ENCODE peak calls at places on chromosomes 5 and 9, in eight cellular contexts. X is OCI-LY7, D is progenitor cell of endocrine pancreas, Z is IMR-90, G is mesothelial cell of epicardium, M is astrocyte of the spinal cord, J is HCT116, Q is GM06990. F is an unnamed sample.

GRCh38 chr5:147234825-147235635 is at the start of gene STK32A:
- DNase-seq in X (no peak), D (peak; percentile 53), Z (no peak), G (peak; percentile 63), M (peak; percentile 52), J (no peak), Q (no peak), F (no peak)

GRCh38 chr9:72579190-72579589 is 57.8 kb downstream of the TMC1 start:
- DNase-seq in X (no peak), D (no peak), Z (peak; percentile 63), G (no peak), M (peak; percentile 60), J (peak; percentile 69), Q (no peak), F (no peak)

GRCh38 chr9:73042155-73042554 is 89.3 kb upstream of the ALDH1A1 start:
- DNase-seq in X (no peak), D (no peak), Z (no peak), G (no peak), M (no peak), J (no peak), Q (no peak), F (no peak)

GRCh38 chr9:136628287-136628686 is 34.4 kb upstream of the EGFL7 start:
- DNase-seq in X (no peak), D (no peak), Z (no peak), G (no peak), M (no peak), J (no peak), Q (no peak), F (no peak)

GRCh38 chr5:127061956-127062355 is 11.3 kb downstream of the C5orf63 start:
- DNase-seq in X (no peak), D (no peak), Z (no peak), G (no peak), M (peak; percentile 56), J (no peak), Q (no peak), F (no peak)

GRCh38 chr9:124716795-124717194 is 54.3 kb downstream of the NR6A1 start:
- DNase-seq in X (no peak), D (no peak), Z (peak; percentile 76), G (no peak), M (peak; percentile 46), J (peak; percentile 64), Q (no peak), F (no peak)

GRCh38 chr5:41334758-41335157 is 121.4 kb upstream of the C6 start:
- DNase-seq in X (no peak), D (no peak), Z (peak; percentile 36), G (no peak), M (peak; percentile 19), J (no peak), Q (no peak), F (no peak)

GRCh38 chr5:310941-311434 is 10.5 kb upstream of the AHRR start:
- DNase-seq in X (no peak), D (no peak), Z (peak; percentile 65), G (no peak), M (peak; percentile 40), J (no peak), Q (no peak), F (no peak)

GRCh38 chr9:37040508-37041127 is 6.5 kb upstream of the PAX5 start:
- DNase-seq in X (peak; percentile 51), D (no peak), Z (no peak), G (no peak), M (no peak), J (no peak), Q (no peak), F (no peak)

GRCh38 chr5:169067641-169068316 is 233.2 kb downstream of the SLIT3 start:
- DNase-seq in X (no peak), D (no peak), Z (no peak), G (no peak), M (no peak), J (no peak), Q (no peak), F (no peak)

GRCh38 chr5:78984611-78985406 is at the start of gene ARSB:
- DNase-seq in X (peak; percentile 88), D (peak; percentile 83), Z (peak; percentile 77), G (peak; percentile 87), M (peak; percentile 89), J (peak; percentile 48), Q (peak; percentile 91), F (peak; percentile 31)
- TF ChIP-seq CTCF in X (peak; percentile 33), D (peak; percentile 43), Z (peak; percentile 31), G (no peak), M (peak; percentile 46), J (no peak), Q (no peak), F (peak; percentile 15)

DNA sequence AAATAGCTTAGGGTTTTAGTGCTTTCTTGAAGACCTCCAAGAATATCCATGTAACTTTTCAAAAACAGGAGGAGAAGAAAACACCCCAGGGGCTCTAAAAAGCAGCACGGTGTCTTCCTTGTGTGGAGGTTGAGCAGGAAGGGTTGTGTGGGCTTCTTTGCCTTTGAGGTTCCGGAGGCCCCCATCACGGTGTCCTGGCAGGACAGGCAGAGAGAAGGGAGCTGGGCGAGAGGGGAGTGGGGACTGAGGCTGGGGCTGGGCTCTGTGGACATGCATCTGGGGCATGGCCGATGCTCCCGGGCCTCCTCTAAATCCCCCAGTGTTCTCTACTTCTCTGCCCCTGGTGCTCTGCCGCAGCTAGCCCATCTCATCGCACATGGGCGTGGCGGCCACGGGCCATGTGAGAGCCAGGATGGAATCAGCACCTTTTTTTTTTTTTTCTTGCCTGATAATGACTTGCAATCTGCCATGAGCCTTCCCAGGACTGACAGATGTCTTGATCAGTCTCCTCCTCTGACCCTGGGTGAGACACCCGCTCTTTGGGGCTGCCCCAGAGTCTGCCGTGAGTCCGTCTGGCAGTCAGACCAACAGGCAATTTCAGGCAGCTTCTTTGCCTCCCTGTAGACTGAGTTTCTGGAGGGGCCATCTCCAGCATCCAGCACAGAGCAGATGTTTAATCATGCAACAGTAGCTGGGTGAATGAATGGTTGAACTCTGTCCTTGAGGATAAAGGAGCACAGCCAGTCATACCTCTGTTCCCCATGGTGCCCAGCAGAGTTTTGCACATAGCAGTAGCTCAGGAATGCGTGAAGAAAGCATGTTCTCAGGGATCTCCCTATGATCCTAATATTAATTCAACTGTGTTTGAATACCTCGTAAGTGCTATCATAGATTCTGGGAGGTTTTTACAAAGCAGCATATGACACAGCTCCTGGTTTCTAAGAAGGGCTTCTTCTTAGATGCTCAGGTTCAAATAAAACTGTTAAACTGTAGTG is 12.1 kb downstream of the CXCL14 start:
- DNase-seq in X (no peak), D (no peak), Z (no peak), G (no peak), M (no peak), J (no peak), Q (no peak), F (no peak)
- TF ChIP-seq CTCF in X (peak; percentile 4), D (no peak), Z (no peak), G (peak; percentile 8), M (no peak), J (no peak), Q (no peak), F (no peak)

DNA sequence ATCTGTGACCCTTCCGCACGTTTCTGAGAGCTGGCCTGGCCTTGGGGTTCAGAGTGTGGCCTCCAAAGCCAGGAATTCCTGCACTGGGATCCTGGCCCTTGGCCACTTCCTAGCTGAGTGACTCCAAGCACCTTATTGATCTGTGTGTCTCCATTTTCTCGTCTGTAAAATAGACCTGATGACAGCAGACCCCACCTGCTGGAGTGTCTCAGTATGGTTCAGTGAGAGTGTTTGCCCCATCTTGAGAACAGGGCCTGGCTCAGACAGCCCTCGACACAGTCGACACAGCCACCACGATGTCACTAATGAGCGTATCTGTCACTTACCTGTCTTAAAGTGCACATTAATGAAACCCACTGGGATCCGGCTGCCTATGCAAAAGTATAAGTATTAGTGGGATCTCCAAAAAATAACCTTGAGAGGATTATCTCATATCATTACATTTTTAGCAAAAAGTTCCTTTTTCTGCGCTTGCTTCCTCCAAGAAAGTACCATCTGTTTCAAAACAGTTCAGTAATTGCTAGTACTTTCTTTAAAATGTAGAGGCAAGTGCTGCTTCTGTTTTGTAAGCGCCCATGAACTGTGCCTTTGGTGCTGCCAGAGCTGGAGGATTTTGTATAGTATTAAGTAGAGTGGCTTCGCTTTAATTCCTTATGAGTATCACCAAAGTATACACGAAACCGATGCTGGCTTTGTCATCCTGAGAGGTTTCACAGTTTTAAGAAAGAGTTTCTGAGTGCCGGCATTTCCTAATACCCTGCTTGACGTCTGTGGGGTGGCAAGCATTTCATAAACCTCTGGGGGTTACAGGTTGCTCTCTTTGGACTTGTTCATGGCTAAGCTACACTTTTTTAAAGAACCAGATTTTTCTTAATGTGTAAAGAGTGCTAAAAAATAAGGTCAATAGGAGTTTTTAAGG is 31.7 kb downstream of the UBE2QL1 start:
- DNase-seq in X (peak; percentile 15), D (no peak), Z (no peak), G (no peak), M (no peak), J (no peak), Q (peak; percentile 57), F (no peak)
- TF ChIP-seq CTCF in X (peak; percentile 56), D (no peak), Z (no peak), G (no peak), M (no peak), J (peak; percentile 16), Q (peak; percentile 47), F (no peak)

GRCh38 chr9:90774682-90775081 is 26.9 kb upstream of the SYK start:
- DNase-seq in X (peak; percentile 97), D (no peak), Z (no peak), G (no peak), M (no peak), J (no peak), Q (peak; percentile 62), F (no peak)
- TF ChIP-seq CTCF in X (peak; percentile 74), D (no peak), Z (no peak), G (no peak), M (no peak), J (no peak), Q (no peak), F (peak; percentile 36)

DNA sequence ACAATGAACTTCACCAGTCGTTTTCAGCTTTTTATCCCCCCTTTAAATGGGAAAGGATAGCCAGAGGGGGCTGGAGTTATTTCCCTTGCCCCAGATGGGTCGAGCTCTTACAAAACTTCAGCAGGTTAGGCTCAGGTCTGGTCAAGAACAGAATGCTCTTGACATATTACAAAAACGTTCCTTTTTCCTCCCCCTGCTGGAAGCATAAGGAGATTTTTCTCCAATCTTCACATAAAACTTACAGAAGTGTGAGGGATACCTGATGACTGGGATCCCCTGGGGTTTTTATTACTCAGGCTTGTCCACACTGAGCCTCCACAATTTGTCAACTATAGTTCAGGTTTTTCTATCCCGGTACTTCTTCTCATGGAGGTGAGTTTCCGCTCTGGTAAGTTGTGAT is 60.8 kb downstream of the CSF2 start:
- DNase-seq in X (no peak), D (no peak), Z (peak; percentile 30), G (no peak), M (peak; percentile 43), J (peak; percentile 8), Q (no peak), F (no peak)
- TF ChIP-seq CTCF in X (peak; percentile 64), D (peak; percentile 42), Z (peak; percentile 28), G (peak; percentile 38), M (peak; percentile 38), J (peak; percentile 35), Q (peak; percentile 30), F (no peak)

GRCh38 chr5:64040496-64040895 is 78.3 kb upstream of the HTR1A start:
- DNase-seq in X (no peak), D (no peak), Z (no peak), G (no peak), M (no peak), J (no peak), Q (no peak), F (no peak)
- TF ChIP-seq CTCF in X (peak; percentile 54), D (no peak), Z (no peak), G (no peak), M (no peak), J (peak; percentile 22), Q (no peak), F (peak; percentile 23)

F was measured in LNCaP clone FGC.